ENCODE peak calls at places on chromosomes 11 and 22, in ten cellular contexts. W is stimulated activated CD4-positive, alpha-beta T cell treated with anti-CD3 and anti-CD28 coated beads, Interleukin-12 subunit alpha, Interleukin-12 subunit beta, amount 100 ng/mL, for 4 hours; U is cardiac muscle cell; R is hepatic stellate cell; A is CD8-positive, alpha-beta T cell; C is stimulated activated naive CD4-positive, alpha-beta T cell; E is NCI-H774; V is hippocampal formation; N is HT-29; S is stimulated activated effector memory CD8-positive, alpha-beta T cell treated with anti-CD3 and anti-CD28 coated beads, Interleukin-12 subunit alpha, Interleukin-12 subunit beta, amount 100 ng/mL, for 72 hours. M is an unnamed sample.

GRCh38 chr11:350723-351255 is 18.5 kb upstream of the B4GALNT4 start:
- DNase-seq in N (no peak), W (no peak), S (no peak), A (no peak), R (no peak), V (no peak), E (no peak), U (no peak), C (no peak), M (no peak)

GRCh38 chr11:79535606-79536005 is 94.8 kb upstream of the TENM4 start:
- DNase-seq in U (no peak), N (no peak), S (no peak), W (no peak), A (no peak), V (no peak), C (no peak), E (no peak), R (no peak), M (no peak)

GRCh38 chr11:70134490-70134889 is 56.4 kb downstream of the ANO1 start:
- DNase-seq in E (no peak), W (no peak), C (no peak), U (no peak), N (no peak), A (no peak), R (no peak), V (no peak), S (no peak), M (no peak)

GRCh38 chr11:118705111-118705741 is 25.8 kb upstream of the TREH start:
- DNase-seq in N (no peak), S (no peak), U (no peak), V (peak; percentile 85), C (peak; percentile 65), A (peak; percentile 31), W (no peak), E (no peak), R (no peak), M (peak; percentile 63)

GRCh38 chr22:37609240-37610152 is 862 bp downstream of the GGA1 start:
- DNase-seq in R (peak; percentile 62), C (no peak), S (no peak), V (no peak), A (no peak), U (no peak), E (no peak), W (no peak), N (peak; percentile 13), M (no peak)

GRCh38 chr22:45878051-45878764 is 98.8 kb downstream of the WNT7B start:
- DNase-seq in W (no peak), N (no peak), V (no peak), C (no peak), R (no peak), E (no peak), A (no peak), S (no peak), U (peak; percentile 34), M (no peak)

GRCh38 chr11:100367892-100368291 is 319.2 kb upstream of the ARHGAP42 start:
- DNase-seq in S (no peak), N (no peak), V (no peak), A (no peak), U (no peak), C (no peak), R (no peak), W (no peak), E (no peak), M (no peak)

GRCh38 chr11:88604255-88604654 is 266.7 kb upstream of the CTSC start:
- DNase-seq in W (no peak), C (no peak), N (no peak), U (no peak), S (no peak), R (peak; percentile 4), V (no peak), E (no peak), A (no peak), M (no peak)

GRCh38 chr11:17978553-17979287 is 34.1 kb downstream of the SERGEF start:
- DNase-seq in C (no peak), E (peak; percentile 35), A (no peak), U (peak; percentile 68), S (no peak), N (peak; percentile 76), W (no peak), V (peak; percentile 12), R (peak; percentile 59), M (no peak)

GRCh38 chr11:58058276-58059010 is 27.7 kb downstream of the OR6Q1 start:
- DNase-seq in E (peak; percentile 71), S (no peak), A (no peak), N (peak; percentile 56), R (no peak), V (no peak), W (no peak), C (no peak), U (no peak), M (no peak)

GRCh38 chr11:68938088-68938487 is 34.4 kb downstream of the IGHMBP2 start:
- DNase-seq in R (no peak), W (no peak), C (no peak), U (no peak), N (no peak), V (no peak), E (no peak), S (no peak), A (no peak), M (no peak)

GRCh38 chr22:49926916-49927315 is 8.5 kb downstream of the CRELD2 start:
- DNase-seq in S (no peak), C (no peak), R (no peak), W (no peak), V (no peak), E (no peak), U (no peak), A (no peak), N (no peak), M (no peak)

GRCh38 chr11:124961972-124962609 is 8.1 kb downstream of the CCDC15 start:
- DNase-seq in W (no peak), S (no peak), A (peak; percentile 12), E (peak; percentile 38), R (peak; percentile 56), V (peak; percentile 89), C (peak; percentile 66), N (peak; percentile 92), U (peak; percentile 63), M (peak; percentile 68)

GRCh38 chr11:46369458-46370152 is 11.9 kb upstream of the MDK start:
- DNase-seq in E (no peak), C (peak; percentile 48), U (peak; percentile 88), N (peak; percentile 90), R (peak; percentile 85), W (peak; percentile 58), S (no peak), A (no peak), V (no peak), M (no peak)

GRCh38 chr22:25736378-25737011 is 5.5 kb upstream of the MYO18B start:
- DNase-seq in E (no peak), N (no peak), A (peak; percentile 5), C (peak; percentile 51), S (no peak), W (peak; percentile 7), R (no peak), V (no peak), U (no peak), M (peak; percentile 6)

GRCh38 chr11:57474017-57474750 is 13.9 kb downstream of the RTN4RL2 start:
- DNase-seq in S (no peak), W (peak; percentile 14), R (no peak), V (no peak), E (no peak), C (peak; percentile 52), U (no peak), A (peak; percentile 31), N (no peak), M (no peak)

GRCh38 chr11:17744151-17744940 is 9.8 kb downstream of the KCNC1 start:
- DNase-seq in V (no peak), S (no peak), C (no peak), E (no peak), R (no peak), U (no peak), A (no peak), W (no peak), N (no peak), M (no peak)

GRCh38 chr11:65496304-65497140 is 2.3 kb upstream of the MALAT1 start:
- DNase-seq in S (no peak), W (no peak), A (no peak), R (no peak), E (peak; percentile 47), N (no peak), U (no peak), C (peak; percentile 60), V (peak; percentile 52), M (no peak)

GRCh38 chr11:83819936-83820549 is 533.9 kb upstream of the CCDC90B start:
- DNase-seq in C (peak; percentile 10), R (peak; percentile 15), N (peak; percentile 74), V (peak; percentile 86), A (no peak), W (no peak), E (peak; percentile 44), S (no peak), U (peak; percentile 39), M (peak; percentile 9)

GRCh38 chr22:48135641-48136040 is 1373.2 kb downstream of the TBC1D22A start:
- DNase-seq in A (no peak), R (no peak), W (no peak), N (no peak), S (no peak), C (no peak), E (no peak), V (no peak), U (no peak), M (no peak)

GRCh38 chr22:20981787-20982562 is at the start of gene LZTR1:
- DNase-seq in N (peak; percentile 66), U (peak; percentile 87), V (peak; percentile 80), S (peak; percentile 62), A (peak; percentile 66), C (peak; percentile 53), E (peak; percentile 35), W (peak; percentile 72), R (peak; percentile 91), M (peak; percentile 64)

GRCh38 chr22:46299101-46299500 is 2.4 kb downstream of the GTSE1 start:
- DNase-seq in V (no peak), W (no peak), C (no peak), S (no peak), R (no peak), E (no peak), A (no peak), U (no peak), N (no peak), M (no peak)

GRCh38 chr11:86991341-86991740 is 36.1 kb upstream of the FZD4 start:
- DNase-seq in W (no peak), R (no peak), N (no peak), C (no peak), V (no peak), U (no peak), E (no peak), A (no peak), S (no peak), M (no peak)

GRCh38 chr11:122038543-122038942 is 77.5 kb downstream of the BLID start:
- DNase-seq in C (no peak), W (no peak), U (peak; percentile 34), R (peak; percentile 29), N (no peak), S (no peak), E (no peak), A (no peak), V (no peak), M (no peak)

GRCh38 chr11:93861808-93862207 is 11.4 kb upstream of the VSTM5 start:
- DNase-seq in N (no peak), R (no peak), S (no peak), W (no peak), U (no peak), C (no peak), A (no peak), V (no peak), E (no peak), M (no peak)

GRCh38 chr11:107683070-107683469 is 28.8 kb downstream of the SLN start:
- DNase-seq in A (no peak), R (no peak), W (no peak), V (no peak), E (no peak), S (no peak), U (no peak), N (no peak), C (no peak), M (no peak)

GRCh38 chr22:44932493-44932892 is 77.3 kb downstream of the PHF21B start:
- DNase-seq in A (no peak), U (no peak), R (no peak), E (no peak), V (no peak), C (no peak), S (no peak), N (no peak), W (no peak), M (no peak)

GRCh38 chr11:50037282-50037681 is 4.6 kb downstream of the OR4C45 start:
- DNase-seq in V (no peak), N (peak; percentile 4), W (no peak), R (no peak), A (no peak), C (no peak), E (no peak), S (no peak), U (no peak), M (no peak)